ENCODE peak calls at places on chromosomes 5 and 9, in five cellular contexts. H is PC-3, R is heart right ventricle, J is endodermal cell, S is neuronal stem cell. O is an unnamed sample. For H3K4me1, the result is how much of the 10 kb centered on the place peaks cover.

GRCh38 chr5:73365990-73366667 is 82.4 kb downstream of the FOXD1 start:
- DNase-seq in S (no peak), J (no peak), H (no peak), R (no peak), O (no peak)

GRCh38 chr5:95842955-95843544 is 20.5 kb upstream of the GLRX start:
- DNase-seq in S (no peak), J (peak), H (peak), R (peak), O (peak)

GRCh38 chr5:146860213-146860891 is 18.2 kb downstream of the PPP2R2B start:
- DNase-seq in J (no peak), H (peak), S (no peak), R (no peak), O (no peak)

GRCh38 chr9:124212381-124213050 is 45.2 kb upstream of the NEK6 start:
- DNase-seq in S (no peak), J (peak), H (peak), R (no peak), O (peak)

GRCh38 chr9:129803679-129804065 is 688 bp downstream of the TOR1B start:
- DNase-seq in J (no peak), S (peak), R (no peak), H (no peak), O (peak)

GRCh38 chr9:74577956-74578355 is 80.8 kb downstream of the RORB start:
- DNase-seq in S (no peak), J (no peak), H (peak), R (no peak), O (no peak)

GRCh38 chr5:133065482-133065881 is 13.7 kb downstream of the HSPA4 start:
- DNase-seq in J (no peak), S (no peak), R (no peak), H (peak), O (no peak)

GRCh38 chr9:37104183-37104889 is 16.0 kb upstream of the ZCCHC7 start:
- DNase-seq in H (peak), R (no peak), S (no peak), J (peak), O (peak)

GRCh38 chr5:151174612-151175101 is 17.1 kb upstream of the ANXA6 start:
- DNase-seq in H (no peak), S (no peak), R (no peak), J (peak), O (no peak)

GRCh38 chr9:125998837-125999503 is 251.8 kb downstream of the PBX3 start:
- DNase-seq in H (no peak), R (no peak), S (no peak), J (no peak), O (peak)

GRCh38 chr5:9512452-9512851 is 33.4 kb downstream of the SEMA5A start:
- DNase-seq in R (no peak), J (no peak), S (no peak), H (no peak), O (no peak)

GRCh38 chr9:91903126-91903911 is 46.7 kb downstream of the ROR2 start:
- DNase-seq in S (no peak), J (no peak), H (no peak), R (no peak), O (no peak)

GRCh38 chr5:41120600-41120999 is 49.5 kb upstream of the MROH2B start:
- DNase-seq in J (no peak), R (no peak), S (no peak), H (no peak), O (peak)

GRCh38 chr9:134408389-134408788 is 82.1 kb downstream of the RXRA start:
- DNase-seq in R (peak), J (no peak), H (no peak), S (no peak), O (no peak)

GRCh38 chr5:69083412-69083811 is 10.4 kb upstream of the SLC30A5 start:
- DNase-seq in J (peak), R (no peak), H (peak), S (no peak), O (no peak)

GRCh38 chr5:133753856-133754255 is 141.5 kb upstream of the FSTL4 start:
- DNase-seq in S (no peak), H (peak), R (no peak), J (peak), O (no peak)

GRCh38 chr9:20322212-20322611 is 300.1 kb downstream of the MLLT3 start:
- DNase-seq in S (no peak), J (no peak), R (no peak), H (no peak), O (no peak)

GRCh38 chr5:66144799-66145390 is 795 bp downstream of the SREK1 start:
- DNase-seq in R (no peak), H (no peak), S (no peak), J (no peak), O (peak)

GRCh38 chr9:14962193-14962899 is 52.1 kb upstream of the FREM1 start:
- DNase-seq in S (no peak), H (peak), J (no peak), R (no peak), O (no peak)

GRCh38 chr9:137383453-137384115 is 39.4 kb downstream of the EXD3 start:
- DNase-seq in J (peak), H (no peak), S (no peak), R (no peak), O (peak)

GRCh38 chr5:179256229-179257189 is 88.8 kb downstream of the ADAMTS2 start:
- DNase-seq in H (no peak), R (no peak), J (peak), S (no peak), O (peak)

GRCh38 chr5:56011835-56012234 is 17.1 kb upstream of the IL6ST start:
- DNase-seq in R (no peak), J (no peak), H (peak), S (no peak), O (peak)

GRCh38 chr5:38677611-38678010 is 121.2 kb upstream of the LIFR start:
- DNase-seq in S (no peak), R (no peak), J (no peak), H (no peak), O (no peak)

GRCh38 chr5:39464096-39464495 is 39.3 kb upstream of the DAB2 start:
- DNase-seq in J (no peak), H (no peak), S (no peak), R (no peak), O (peak)

GRCh38 chr5:161847896-161848510 is at the start of gene GABRA1:
- DNase-seq in H (no peak), R (no peak), S (peak), J (peak), O (no peak)

GRCh38 chr5:56012281-56012963 is 17.7 kb upstream of the IL6ST start:
- DNase-seq in R (no peak), H (peak), S (no peak), J (no peak), O (peak)

GRCh38 chr5:96614110-96614691 is 48.0 kb upstream of the CAST start:
- DNase-seq in H (peak), S (peak), R (no peak), J (peak), O (peak)

GRCh38 chr9:22244141-22245011 is 202.2 kb upstream of the DMRTA1 start:
- DNase-seq in J (peak), S (no peak), R (no peak), H (peak), O (peak)

GRCh38 chr9:15430920-15431844 is 8.5 kb downstream of the SNAPC3 start:
- DNase-seq in S (no peak), J (peak), H (no peak), R (no peak), O (no peak)

GRCh38 chr5:40991168-40991980 is 79.8 kb downstream of the MROH2B start:
- DNase-seq in S (no peak), R (no peak), J (no peak), H (peak), O (no peak)

GRCh38 chr5:28807230-28807629 is 1768.8 kb upstream of the CDH9 start:
- DNase-seq in R (no peak), J (no peak), S (no peak), H (peak), O (peak)

GRCh38 chr5:115456056-115456455 is 88.5 kb downstream of the FEM1C start:
- DNase-seq in J (no peak), R (no peak), S (no peak), H (no peak), O (no peak)

GRCh38 chr5:68368280-68368679 is 152.7 kb downstream of the PIK3R1 start:
- DNase-seq in R (no peak), H (peak), J (no peak), S (no peak), O (no peak)

DNA sequence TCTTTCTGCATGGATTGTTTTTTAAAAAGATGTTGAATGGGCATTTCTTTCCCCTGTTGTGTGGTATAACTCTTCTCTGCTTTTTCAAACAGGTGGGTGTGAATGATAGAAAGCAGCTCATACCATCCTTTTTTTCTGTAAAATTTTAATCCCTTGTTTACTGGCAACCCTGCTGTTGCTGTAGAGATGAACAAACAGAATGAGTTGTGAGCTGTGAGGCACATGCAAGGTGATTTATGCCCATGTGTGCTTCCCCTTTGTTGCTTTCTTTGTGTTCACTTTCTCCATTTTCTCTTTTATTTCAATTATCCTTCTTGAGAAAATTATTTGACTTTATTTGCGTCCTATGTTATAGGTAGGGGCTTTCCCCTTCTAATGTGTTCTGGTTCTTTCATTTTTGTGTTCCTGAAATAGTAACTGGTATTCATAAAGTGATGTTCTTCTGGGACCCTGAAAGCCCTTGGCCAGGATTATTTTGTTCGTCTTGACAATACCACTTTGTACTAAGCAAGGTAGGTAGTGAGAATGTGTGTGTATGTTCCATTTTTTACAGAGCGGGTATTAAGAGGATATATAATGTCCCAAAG is 79.9 kb downstream of the AOPEP start:
- DNase-seq in H (peak), J (no peak), S (no peak), R (no peak), O (no peak)
- H3K4me1 ChIP-seq in H (under half), J (under half), S (under half), R (under half), O (half or more)

GRCh38 chr9:89553451-89554020 is 51.3 kb upstream of the GADD45G start:
- DNase-seq in S (no peak), R (no peak), J (no peak), H (no peak), O (no peak)

GRCh38 chr9:89555016-89555415 is 49.8 kb upstream of the GADD45G start:
- DNase-seq in S (no peak), J (no peak), H (no peak), R (no peak), O (no peak)

GRCh38 chr9:89550516-89550915 is 52.6 kb upstream of the SEMA4D start:
- DNase-seq in S (no peak), J (peak), H (no peak), R (no peak), O (no peak)

GRCh38 chr9:89555426-89556375 is 49.1 kb upstream of the GADD45G start:
- DNase-seq in R (no peak), S (no peak), J (no peak), H (no peak), O (no peak)

GRCh38 chr9:89554307-89554706 is 50.5 kb upstream of the GADD45G start:
- DNase-seq in S (no peak), J (no peak), R (no peak), H (no peak), O (no peak)
- H3K4me1 ChIP-seq in S (under half), J (under half), R (under half), H (under half), O (under half)

DNA sequence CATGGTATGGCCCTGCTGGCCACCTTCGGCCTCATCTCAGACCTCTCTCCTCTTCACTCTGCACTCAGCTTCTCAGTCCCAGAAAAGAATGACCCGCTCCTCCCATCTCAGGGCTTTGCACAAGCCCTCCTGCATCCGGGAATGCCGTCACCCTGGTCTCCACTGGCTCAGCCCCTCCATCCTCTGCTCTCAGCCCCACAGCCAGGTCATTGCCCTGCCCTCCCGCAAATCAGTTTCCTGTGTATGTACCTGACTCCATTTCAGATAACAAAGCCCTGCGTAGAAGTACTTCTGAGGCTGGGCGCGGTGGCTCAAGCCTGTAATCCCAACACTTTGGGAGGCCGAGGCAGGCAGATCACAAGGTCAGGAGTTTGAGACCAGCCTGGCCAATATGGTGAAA is 28.9 kb upstream of the EEIG1 start:
- DNase-seq in H (no peak), S (no peak), J (no peak), R (no peak), O (peak)
- H3K4me1 ChIP-seq in H (under half), S (under half), J (under half), R (under half), O (under half)

DNA sequence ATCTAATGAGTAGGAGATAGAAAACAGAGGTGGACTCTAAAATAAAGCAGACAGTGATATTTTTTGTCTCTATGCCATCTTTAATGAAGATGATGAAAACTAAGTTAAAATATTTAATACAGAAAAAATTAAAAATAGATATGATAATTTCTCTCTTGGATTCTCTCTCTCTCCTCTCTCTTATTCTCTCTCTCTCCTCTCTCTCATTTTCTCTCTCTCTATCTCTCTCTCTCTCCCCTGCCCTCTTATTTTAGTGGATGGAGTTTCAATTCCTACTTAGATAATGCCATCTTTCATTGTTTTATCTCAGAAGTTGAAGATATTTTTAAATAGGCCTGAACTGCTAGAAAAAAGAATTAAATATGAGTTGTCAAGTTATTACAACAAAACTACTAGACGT is 38.2 kb downstream of the ESM1 start:
- DNase-seq in H (no peak), S (no peak), J (no peak), R (no peak), O (no peak)
- H3K4me1 ChIP-seq in H (under half), S (under half), J (under half), R (under half), O (under half)

GRCh38 chr5:171579162-171579561 is 159.7 kb downstream of the FGF18 start:
- DNase-seq in J (no peak), H (no peak), S (no peak), R (peak), O (no peak)
- H3K4me1 ChIP-seq in J (under half), H (under half), S (under half), R (under half), O (under half)

DNA sequence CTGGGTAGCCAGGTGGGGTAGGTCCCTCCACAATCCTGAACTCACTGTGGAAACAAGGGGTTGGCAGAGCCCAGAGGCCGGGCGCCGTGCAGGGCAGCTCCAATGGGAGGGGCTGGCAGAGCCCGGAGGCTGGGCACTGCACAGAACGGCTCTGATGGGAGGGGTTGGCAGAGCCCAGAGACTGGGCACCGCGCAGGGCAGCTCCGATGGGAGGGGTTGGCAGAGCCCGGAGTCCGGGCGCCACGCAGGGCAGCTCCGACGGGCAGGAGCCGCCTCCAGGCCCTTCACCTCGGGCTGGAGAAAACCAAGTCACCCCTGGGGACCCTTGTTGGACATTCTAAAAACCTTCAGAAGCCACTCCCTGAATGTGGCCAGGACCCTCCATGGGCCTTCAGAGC is 9.3 kb downstream of the NACC2 start:
- DNase-seq in H (no peak), S (no peak), J (no peak), R (peak), O (no peak)
- H3K4me1 ChIP-seq in H (under half), S (under half), J (under half), R (half or more), O (under half)